ENCODE peak calls at places on chromosomes 13 and 19, in seven cellular contexts. B, F, E, O, Y, U and W are unnamed samples.

GRCh38 chr19:58474997-58475713 is 997 bp upstream of the ZNF446 start:
- DNase-seq in B (no peak), F (no peak), E (no peak), O (no peak), Y (no peak), U (no peak), W (no peak)

GRCh38 chr13:99949657-99950413 is 21.7 kb downstream of the ZIC5 start:
- DNase-seq in B (no peak), F (no peak), E (no peak), O (no peak), Y (no peak), U (no peak), W (no peak)

GRCh38 chr19:3516675-3517207 is 10.6 kb downstream of the FZR1 start:
- DNase-seq in B (no peak), F (no peak), E (peak; percentile 38), O (no peak), Y (peak; percentile 58), U (no peak), W (peak; percentile 44)

GRCh38 chr13:48094404-48094780 is 512 bp downstream of the MED4 start:
- DNase-seq in B (no peak), F (peak; percentile 1), E (no peak), O (no peak), Y (no peak), U (no peak), W (no peak)

GRCh38 chr19:35533822-35534521 is 716 bp downstream of the GAPDHS start:
- DNase-seq in B (no peak), F (peak; percentile 53), E (no peak), O (no peak), Y (peak; percentile 49), U (no peak), W (no peak)

GRCh38 chr19:32642771-32643170 is 32.2 kb downstream of the ANKRD27 start:
- DNase-seq in B (no peak), F (no peak), E (no peak), O (no peak), Y (peak; percentile 15), U (peak; percentile 30), W (no peak)

GRCh38 chr19:48490980-48491792 is 20.4 kb downstream of the LMTK3 start:
- DNase-seq in B (peak; percentile 86), F (peak; percentile 91), E (no peak), O (no peak), Y (peak; percentile 66), U (no peak), W (no peak)

GRCh38 chr13:41751734-41752445 is 209.0 kb downstream of the VWA8 start:
- DNase-seq in B (no peak), F (no peak), E (no peak), O (no peak), Y (no peak), U (no peak), W (no peak)

GRCh38 chr13:100601716-100602115 is 13.1 kb upstream of the GGACT start:
- DNase-seq in B (no peak), F (no peak), E (no peak), O (no peak), Y (no peak), U (no peak), W (no peak)

GRCh38 chr13:51222510-51223283 is 499 bp downstream of the FAM124A start:
- DNase-seq in B (peak; percentile 12), F (no peak), E (no peak), O (no peak), Y (no peak), U (no peak), W (no peak)

GRCh38 chr13:111954681-111955411 is 112.1 kb upstream of the SOX1 start:
- DNase-seq in B (no peak), F (no peak), E (no peak), O (no peak), Y (no peak), U (no peak), W (no peak)

GRCh38 chr13:114077938-114078335 is 54.5 kb downstream of the RASA3 start:
- DNase-seq in B (no peak), F (no peak), E (peak; percentile 60), O (no peak), Y (no peak), U (peak; percentile 7), W (no peak)

GRCh38 chr19:34481861-34482379 is 362 bp downstream of the WTIP start:
- DNase-seq in B (peak; percentile 57), F (no peak), E (no peak), O (no peak), Y (no peak), U (no peak), W (peak; percentile 20)

GRCh38 chr13:113634279-113635047 is 23.5 kb downstream of the ATP4B start:
- DNase-seq in B (no peak), F (no peak), E (no peak), O (no peak), Y (no peak), U (no peak), W (no peak)

GRCh38 chr13:51632643-51633357 is 48.5 kb downstream of the WDFY2 start:
- DNase-seq in B (no peak), F (no peak), E (peak; percentile 21), O (no peak), Y (no peak), U (no peak), W (no peak)

GRCh38 chr19:54674021-54674617 is 11.3 kb downstream of the LILRB4 start:
- DNase-seq in B (peak; percentile 49), F (no peak), E (no peak), O (no peak), Y (no peak), U (no peak), W (peak; percentile 11)